ENCODE peak calls at places on chromosome 19, in four cellular contexts. W is A549, P is K562, T is HepG2. S is an unnamed sample.

GRCh38 chr19:3281026-3281425 is 56.6 kb downstream of the CELF5 start:
- DNase-seq in W (no peak), P (no peak), T (no peak), S (no peak)

GRCh38 chr19:54190942-54191670 is at the start of gene TSEN34:
- DNase-seq in W (no peak), P (peak; percentile 81), T (peak; percentile 71), S (peak; percentile 80)

GRCh38 chr19:35095667-35096368 is 19.8 kb upstream of the FXYD3 start:
- DNase-seq in W (no peak), P (peak; percentile 35), T (no peak), S (no peak)

GRCh38 chr19:2329162-2329505 is 650 bp downstream of the SPPL2B start:
- DNase-seq in W (no peak), P (no peak), T (no peak), S (no peak)

GRCh38 chr19:36331353-36332228 is 47.4 kb downstream of the ZFP14 start:
- DNase-seq in W (peak; percentile 86), P (peak; percentile 33), T (no peak), S (peak; percentile 96)

GRCh38 chr19:38337360-38337653 is 1.7 kb downstream of the CATSPERG start:
- DNase-seq in W (no peak), P (no peak), T (peak; percentile 14), S (no peak)

GRCh38 chr19:18020212-18021067 is 12.5 kb downstream of the ARRDC2 start:
- DNase-seq in W (no peak), P (peak; percentile 18), T (peak; percentile 51), S (no peak)

GRCh38 chr19:11530432-11530831 is 1.5 kb upstream of the ECSIT start:
- DNase-seq in W (peak; percentile 89), P (peak; percentile 85), T (peak; percentile 95), S (peak; percentile 81)

GRCh38 chr19:6045108-6045507 is 65.2 kb downstream of the RFX2 start:
- DNase-seq in W (no peak), P (no peak), T (no peak), S (no peak)

GRCh38 chr19:4536798-4537197 is 1.8 kb upstream of the PLIN5 start:
- DNase-seq in W (no peak), P (no peak), T (no peak), S (no peak)

GRCh38 chr19:51702103-51702753 is 9.1 kb downstream of the SPACA6 start:
- DNase-seq in W (peak; percentile 71), P (peak; percentile 77), T (no peak), S (peak; percentile 96)

GRCh38 chr19:1446713-1447564 is 3.0 kb upstream of the APC2 start:
- DNase-seq in W (no peak), P (no peak), T (no peak), S (peak; percentile 58)

GRCh38 chr19:928471-929259 is 2.8 kb downstream of the ARID3A start:
- DNase-seq in W (peak; percentile 41), P (peak; percentile 69), T (peak; percentile 43), S (peak; percentile 55)

GRCh38 chr19:17743874-17744273 is 7.4 kb upstream of the FCHO1 start:
- DNase-seq in W (peak; percentile 64), P (no peak), T (no peak), S (no peak)

GRCh38 chr19:8252922-8253589 is 43.9 kb downstream of the CERS4 start:
- DNase-seq in W (peak; percentile 68), P (peak; percentile 90), T (peak; percentile 67), S (peak; percentile 95)

GRCh38 chr19:35740108-35740422 is 2.2 kb downstream of the IGFLR1 start:
- DNase-seq in W (no peak), P (no peak), T (no peak), S (no peak)

GRCh38 chr19:4061683-4062575 is 4.8 kb downstream of the ZBTB7A start:
- DNase-seq in W (no peak), P (no peak), T (no peak), S (no peak)

GRCh38 chr19:1237754-1238372 is at the start of gene CBARP:
- DNase-seq in W (no peak), P (peak; percentile 79), T (no peak), S (peak; percentile 54)

GRCh38 chr19:11197291-11198174 is at the start of gene KANK2:
- DNase-seq in W (peak; percentile 77), P (peak; percentile 97), T (peak; percentile 68), S (peak; percentile 82)

GRCh38 chr19:49716154-49716553 is 25.2 kb downstream of the CPT1C start:
- DNase-seq in W (no peak), P (no peak), T (no peak), S (no peak)

GRCh38 chr19:14479985-14480694 is 5.0 kb upstream of the PTGER1 start:
- DNase-seq in W (peak; percentile 63), P (peak; percentile 85), T (no peak), S (peak; percentile 94)

GRCh38 chr19:2574971-2575630 is 99.2 kb downstream of the GADD45B start:
- DNase-seq in W (no peak), P (no peak), T (no peak), S (no peak)

GRCh38 chr19:40598918-40599307 is 2.3 kb upstream of the LTBP4 start:
- DNase-seq in W (no peak), P (no peak), T (no peak), S (no peak)

GRCh38 chr19:970695-971094 is 13.4 kb upstream of the WDR18 start:
- DNase-seq in W (peak; percentile 60), P (peak; percentile 65), T (no peak), S (no peak)

GRCh38 chr19:18733196-18733647 is 49.7 kb downstream of the CRTC1 start:
- DNase-seq in W (no peak), P (no peak), T (peak; percentile 18), S (no peak)

GRCh38 chr19:11264452-11265176 is 2.3 kb upstream of the DOCK6 start:
- DNase-seq in W (peak; percentile 38), P (peak; percentile 31), T (peak; percentile 31), S (peak; percentile 70)

GRCh38 chr19:19490247-19490968 is 24.9 kb downstream of the TSSK6 start:
- DNase-seq in W (peak; percentile 74), P (peak; percentile 71), T (peak; percentile 75), S (peak; percentile 82)

GRCh38 chr19:43525836-43526771 is 897 bp downstream of the ETHE1 start:
- DNase-seq in W (no peak), P (peak; percentile 18), T (no peak), S (peak; percentile 33)

GRCh38 chr19:1000591-1001537 is 645 bp downstream of the GRIN3B start:
- DNase-seq in W (no peak), P (no peak), T (no peak), S (no peak)

GRCh38 chr19:28065026-28065425 is 1147.9 kb downstream of the UQCRFS1 start:
- DNase-seq in W (no peak), P (no peak), T (no peak), S (no peak)

GRCh38 chr19:39406656-39407393 is at the start of gene ZFP36:
- DNase-seq in W (peak; percentile 93), P (peak; percentile 75), T (peak; percentile 70), S (peak; percentile 80)

GRCh38 chr19:39405261-39405912 is 1.3 kb upstream of the ZFP36 start:
- DNase-seq in W (peak; percentile 33), P (no peak), T (no peak), S (no peak)

GRCh38 chr19:39407644-39408391 is 1.2 kb downstream of the ZFP36 start:
- DNase-seq in W (peak; percentile 60), P (no peak), T (no peak), S (no peak)

GRCh38 chr19:39407394-39407643 is 672 bp downstream of the ZFP36 start:
- DNase-seq in W (no peak), P (no peak), T (no peak), S (no peak)

GRCh38 chr19:39405930-39406655 is 554 bp upstream of the ZFP36 start:
- DNase-seq in W (no peak), P (no peak), T (no peak), S (peak; percentile 78)
- TF ChIP-seq HMGXB4 in W (no peak), P (no peak), T (no peak), S (no peak)

GRCh38 chr19:16206046-16206605 is 8.4 kb downstream of the AP1M1 start:
- DNase-seq in W (no peak), P (no peak), T (no peak), S (peak; percentile 2)

GRCh38 chr19:16204005-16204294 is 6.2 kb downstream of the AP1M1 start:
- DNase-seq in W (no peak), P (no peak), T (no peak), S (no peak)

GRCh38 chr19:16207063-16207462 is 9.4 kb downstream of the AP1M1 start:
- DNase-seq in W (no peak), P (no peak), T (no peak), S (peak; percentile 7)

GRCh38 chr19:16206637-16207036 is 8.9 kb downstream of the AP1M1 start:
- DNase-seq in W (no peak), P (no peak), T (no peak), S (peak; percentile 2)

GRCh38 chr19:16205205-16206045 is 7.7 kb downstream of the AP1M1 start:
- DNase-seq in W (no peak), P (no peak), T (peak; percentile 24), S (peak; percentile 5)
- TF ChIP-seq HMGXB4 in W (no peak), P (no peak), T (no peak), S (no peak)

GRCh38 chr19:46617566-46618079 is 7.3 kb downstream of the PTGIR start:
- DNase-seq in W (no peak), P (no peak), T (no peak), S (no peak)

GRCh38 chr19:46616631-46617322 is 8.1 kb downstream of the PTGIR start:
- DNase-seq in W (peak; percentile 77), P (peak; percentile 67), T (peak; percentile 50), S (peak; percentile 82)

GRCh38 chr19:46620716-46621115 is 4.2 kb downstream of the PTGIR start:
- DNase-seq in W (no peak), P (no peak), T (no peak), S (no peak)

GRCh38 chr19:46620267-46620666 is 4.6 kb downstream of the PTGIR start:
- DNase-seq in W (no peak), P (no peak), T (no peak), S (no peak)

DNA sequence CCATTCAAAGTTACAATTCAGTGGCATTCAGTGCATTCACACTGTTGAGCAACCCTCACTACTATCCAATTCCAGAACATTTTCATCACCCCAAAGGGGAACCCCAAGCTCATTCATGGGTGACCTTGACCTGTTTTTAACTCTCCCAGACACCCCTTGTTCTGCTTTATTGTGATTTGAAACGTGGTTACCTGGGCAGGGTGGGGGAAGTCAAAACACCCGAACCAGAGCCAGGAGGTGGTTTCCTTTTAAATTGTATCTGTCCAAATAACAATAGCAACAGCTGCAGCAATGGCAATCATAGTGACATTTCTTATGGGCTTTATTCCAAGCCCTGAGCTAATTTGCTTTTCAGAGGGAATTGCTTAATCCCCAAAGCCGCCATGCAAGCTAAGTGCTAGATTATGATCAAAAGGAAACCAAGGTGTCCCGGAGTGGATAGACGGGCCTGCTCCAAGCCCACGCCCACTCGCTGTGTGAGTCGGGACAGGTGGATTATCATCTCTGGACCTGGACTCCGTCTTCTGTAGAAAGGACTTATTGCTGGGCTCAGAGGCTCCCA is 6.1 kb downstream of the PTGIR start:
- DNase-seq in W (no peak), P (no peak), T (no peak), S (no peak)
- TF ChIP-seq HMGXB4 in W (no peak), P (no peak), T (no peak), S (no peak)

GRCh38 chr19:48676887-48677286 is 4.1 kb upstream of the NTN5 start:
- DNase-seq in W (no peak), P (no peak), T (no peak), S (no peak)

GRCh38 chr19:48681127-48681470 is 8.3 kb upstream of the NTN5 start:
- DNase-seq in W (no peak), P (no peak), T (no peak), S (no peak)

GRCh38 chr19:48676487-48676886 is 3.7 kb upstream of the NTN5 start:
- DNase-seq in W (no peak), P (no peak), T (no peak), S (no peak)

GRCh38 chr19:48680436-48681126 is 7.8 kb upstream of the NTN5 start:
- DNase-seq in W (no peak), P (no peak), T (no peak), S (no peak)

GRCh38 chr19:48678201-48678600 is 5.4 kb upstream of the NTN5 start:
- DNase-seq in W (no peak), P (peak; percentile 80), T (no peak), S (no peak)
- TF ChIP-seq HMGXB4 in W (no peak), P (no peak), T (no peak), S (no peak)

S was measured in WTC11.